ENCODE peak calls at places on chromosome 13, in six cellular contexts. One of them, this sample, is unnamed.

GRCh38 chr13:44274838-44275237 is 98.8 kb upstream of the SERP2 start:
- DNase-seq in T-helper 22 cell: no peak
- DNase-seq in endothelial cell: no peak
- DNase-seq in iris pigment epithelial cell: peak; percentile 45
- DNase-seq in stimulated activated CD4-positive, alpha-beta T cell treated with anti-CD3 and anti-CD28 coated beads, Interleukin-12 subunit alpha, Interleukin-12 subunit beta, amount 100 ng/mL, for 4 hours: no peak
- DNase-seq in nephron progenitor cell: no peak
- DNase-seq in this sample: no peak

GRCh38 chr13:54637377-54637776 is 1608.8 kb downstream of the OLFM4 start:
- DNase-seq in T-helper 22 cell: no peak
- DNase-seq in endothelial cell: no peak
- DNase-seq in iris pigment epithelial cell: peak; percentile 19
- DNase-seq in stimulated activated CD4-positive, alpha-beta T cell treated with anti-CD3 and anti-CD28 coated beads, Interleukin-12 subunit alpha, Interleukin-12 subunit beta, amount 100 ng/mL, for 4 hours: no peak
- DNase-seq in nephron progenitor cell: no peak
- DNase-seq in this sample: peak; percentile 21

GRCh38 chr13:67175836-67176235 is 54.3 kb downstream of the PCDH9 start:
- DNase-seq in T-helper 22 cell: no peak
- DNase-seq in endothelial cell: no peak
- DNase-seq in iris pigment epithelial cell: no peak
- DNase-seq in stimulated activated CD4-positive, alpha-beta T cell treated with anti-CD3 and anti-CD28 coated beads, Interleukin-12 subunit alpha, Interleukin-12 subunit beta, amount 100 ng/mL, for 4 hours: no peak
- DNase-seq in nephron progenitor cell: no peak
- DNase-seq in this sample: no peak

GRCh38 chr13:42720116-42720857 is 61.1 kb upstream of the FAM216B start:
- DNase-seq in T-helper 22 cell: no peak
- DNase-seq in endothelial cell: no peak
- DNase-seq in iris pigment epithelial cell: peak; percentile 99
- DNase-seq in stimulated activated CD4-positive, alpha-beta T cell treated with anti-CD3 and anti-CD28 coated beads, Interleukin-12 subunit alpha, Interleukin-12 subunit beta, amount 100 ng/mL, for 4 hours: no peak
- DNase-seq in nephron progenitor cell: no peak
- DNase-seq in this sample: no peak

GRCh38 chr13:48945626-48946025 is 30.1 kb upstream of the FNDC3A start:
- DNase-seq in T-helper 22 cell: no peak
- DNase-seq in endothelial cell: no peak
- DNase-seq in iris pigment epithelial cell: no peak
- DNase-seq in stimulated activated CD4-positive, alpha-beta T cell treated with anti-CD3 and anti-CD28 coated beads, Interleukin-12 subunit alpha, Interleukin-12 subunit beta, amount 100 ng/mL, for 4 hours: no peak
- DNase-seq in nephron progenitor cell: no peak
- DNase-seq in this sample: no peak

GRCh38 chr13:30126903-30127428 is 180.4 kb downstream of the KATNAL1 start:
- DNase-seq in T-helper 22 cell: no peak
- DNase-seq in endothelial cell: no peak
- DNase-seq in iris pigment epithelial cell: no peak
- DNase-seq in stimulated activated CD4-positive, alpha-beta T cell treated with anti-CD3 and anti-CD28 coated beads, Interleukin-12 subunit alpha, Interleukin-12 subunit beta, amount 100 ng/mL, for 4 hours: no peak
- DNase-seq in nephron progenitor cell: no peak
- DNase-seq in this sample: no peak

GRCh38 chr13:113897161-113897560 is 33.3 kb upstream of the GAS6 start:
- DNase-seq in T-helper 22 cell: no peak
- DNase-seq in endothelial cell: no peak
- DNase-seq in iris pigment epithelial cell: peak; percentile 93
- DNase-seq in stimulated activated CD4-positive, alpha-beta T cell treated with anti-CD3 and anti-CD28 coated beads, Interleukin-12 subunit alpha, Interleukin-12 subunit beta, amount 100 ng/mL, for 4 hours: no peak
- DNase-seq in nephron progenitor cell: no peak
- DNase-seq in this sample: no peak

GRCh38 chr13:78383899-78384298 is 219.5 kb downstream of the POU4F1 start:
- DNase-seq in T-helper 22 cell: no peak
- DNase-seq in endothelial cell: no peak
- DNase-seq in iris pigment epithelial cell: no peak
- DNase-seq in stimulated activated CD4-positive, alpha-beta T cell treated with anti-CD3 and anti-CD28 coated beads, Interleukin-12 subunit alpha, Interleukin-12 subunit beta, amount 100 ng/mL, for 4 hours: no peak
- DNase-seq in nephron progenitor cell: no peak
- DNase-seq in this sample: no peak

GRCh38 chr13:26946675-26947342 is 186.2 kb upstream of the GPR12 start:
- DNase-seq in T-helper 22 cell: no peak
- DNase-seq in endothelial cell: no peak
- DNase-seq in iris pigment epithelial cell: peak; percentile 54
- DNase-seq in stimulated activated CD4-positive, alpha-beta T cell treated with anti-CD3 and anti-CD28 coated beads, Interleukin-12 subunit alpha, Interleukin-12 subunit beta, amount 100 ng/mL, for 4 hours: no peak
- DNase-seq in nephron progenitor cell: no peak
- DNase-seq in this sample: peak; percentile 54

GRCh38 chr13:32278456-32278855 is 36.7 kb downstream of the ZAR1L start:
- DNase-seq in T-helper 22 cell: no peak
- DNase-seq in endothelial cell: no peak
- DNase-seq in iris pigment epithelial cell: peak; percentile 84
- DNase-seq in stimulated activated CD4-positive, alpha-beta T cell treated with anti-CD3 and anti-CD28 coated beads, Interleukin-12 subunit alpha, Interleukin-12 subunit beta, amount 100 ng/mL, for 4 hours: no peak
- DNase-seq in nephron progenitor cell: no peak
- DNase-seq in this sample: no peak

GRCh38 chr13:98105929-98106336 is 37.0 kb upstream of the FARP1 start:
- DNase-seq in T-helper 22 cell: no peak
- DNase-seq in endothelial cell: no peak
- DNase-seq in iris pigment epithelial cell: peak; percentile 60
- DNase-seq in stimulated activated CD4-positive, alpha-beta T cell treated with anti-CD3 and anti-CD28 coated beads, Interleukin-12 subunit alpha, Interleukin-12 subunit beta, amount 100 ng/mL, for 4 hours: no peak
- DNase-seq in nephron progenitor cell: no peak
- DNase-seq in this sample: no peak

GRCh38 chr13:40762849-40763248 is 8.1 kb downstream of the MRPS31 start:
- DNase-seq in T-helper 22 cell: no peak
- DNase-seq in endothelial cell: no peak
- DNase-seq in iris pigment epithelial cell: no peak
- DNase-seq in stimulated activated CD4-positive, alpha-beta T cell treated with anti-CD3 and anti-CD28 coated beads, Interleukin-12 subunit alpha, Interleukin-12 subunit beta, amount 100 ng/mL, for 4 hours: no peak
- DNase-seq in nephron progenitor cell: no peak
- DNase-seq in this sample: no peak

GRCh38 chr13:42137856-42138537 is 89.5 kb downstream of the DGKH start:
- DNase-seq in T-helper 22 cell: no peak
- DNase-seq in endothelial cell: no peak
- DNase-seq in iris pigment epithelial cell: peak; percentile 72
- DNase-seq in stimulated activated CD4-positive, alpha-beta T cell treated with anti-CD3 and anti-CD28 coated beads, Interleukin-12 subunit alpha, Interleukin-12 subunit beta, amount 100 ng/mL, for 4 hours: no peak
- DNase-seq in nephron progenitor cell: no peak
- DNase-seq in this sample: no peak

GRCh38 chr13:108263961-108264360 is 5.6 kb upstream of the TNFSF13B start:
- DNase-seq in T-helper 22 cell: no peak
- DNase-seq in endothelial cell: no peak
- DNase-seq in iris pigment epithelial cell: no peak
- DNase-seq in stimulated activated CD4-positive, alpha-beta T cell treated with anti-CD3 and anti-CD28 coated beads, Interleukin-12 subunit alpha, Interleukin-12 subunit beta, amount 100 ng/mL, for 4 hours: no peak
- DNase-seq in nephron progenitor cell: no peak
- DNase-seq in this sample: no peak

GRCh38 chr13:56351041-56351440 is 789.7 kb upstream of the PRR20A start:
- DNase-seq in T-helper 22 cell: no peak
- DNase-seq in endothelial cell: no peak
- DNase-seq in iris pigment epithelial cell: no peak
- DNase-seq in stimulated activated CD4-positive, alpha-beta T cell treated with anti-CD3 and anti-CD28 coated beads, Interleukin-12 subunit alpha, Interleukin-12 subunit beta, amount 100 ng/mL, for 4 hours: no peak
- DNase-seq in nephron progenitor cell: no peak
- DNase-seq in this sample: no peak

GRCh38 chr13:90867336-90867683 is 480.2 kb upstream of the MIR17HG start:
- DNase-seq in T-helper 22 cell: no peak
- DNase-seq in endothelial cell: peak; percentile 78
- DNase-seq in iris pigment epithelial cell: peak; percentile 81
- DNase-seq in stimulated activated CD4-positive, alpha-beta T cell treated with anti-CD3 and anti-CD28 coated beads, Interleukin-12 subunit alpha, Interleukin-12 subunit beta, amount 100 ng/mL, for 4 hours: no peak
- DNase-seq in nephron progenitor cell: peak; percentile 73
- DNase-seq in this sample: no peak

GRCh38 chr13:33678906-33679657 is 138.9 kb upstream of the RFC3 start:
- DNase-seq in T-helper 22 cell: peak; percentile 40
- DNase-seq in endothelial cell: no peak
- DNase-seq in iris pigment epithelial cell: peak; percentile 70
- DNase-seq in stimulated activated CD4-positive, alpha-beta T cell treated with anti-CD3 and anti-CD28 coated beads, Interleukin-12 subunit alpha, Interleukin-12 subunit beta, amount 100 ng/mL, for 4 hours: peak; percentile 65
- DNase-seq in nephron progenitor cell: no peak
- DNase-seq in this sample: peak; percentile 75

GRCh38 chr13:75850915-75851314 is 214.8 kb downstream of the LMO7 start:
- DNase-seq in T-helper 22 cell: no peak
- DNase-seq in endothelial cell: no peak
- DNase-seq in iris pigment epithelial cell: no peak
- DNase-seq in stimulated activated CD4-positive, alpha-beta T cell treated with anti-CD3 and anti-CD28 coated beads, Interleukin-12 subunit alpha, Interleukin-12 subunit beta, amount 100 ng/mL, for 4 hours: no peak
- DNase-seq in nephron progenitor cell: no peak
- DNase-seq in this sample: no peak

GRCh38 chr13:77034883-77035282 is 7.9 kb upstream of the FBXL3 start:
- DNase-seq in T-helper 22 cell: no peak
- DNase-seq in endothelial cell: no peak
- DNase-seq in iris pigment epithelial cell: peak; percentile 76
- DNase-seq in stimulated activated CD4-positive, alpha-beta T cell treated with anti-CD3 and anti-CD28 coated beads, Interleukin-12 subunit alpha, Interleukin-12 subunit beta, amount 100 ng/mL, for 4 hours: no peak
- DNase-seq in nephron progenitor cell: no peak
- DNase-seq in this sample: no peak

GRCh38 chr13:105231579-105231978 is 1303.9 kb downstream of the EFNB2 start:
- DNase-seq in T-helper 22 cell: no peak
- DNase-seq in endothelial cell: no peak
- DNase-seq in iris pigment epithelial cell: no peak
- DNase-seq in stimulated activated CD4-positive, alpha-beta T cell treated with anti-CD3 and anti-CD28 coated beads, Interleukin-12 subunit alpha, Interleukin-12 subunit beta, amount 100 ng/mL, for 4 hours: no peak
- DNase-seq in nephron progenitor cell: no peak
- DNase-seq in this sample: no peak

GRCh38 chr13:44058586-44059238 is 179.0 kb downstream of the LACC1 start:
- DNase-seq in T-helper 22 cell: no peak
- DNase-seq in endothelial cell: no peak
- DNase-seq in iris pigment epithelial cell: no peak
- DNase-seq in stimulated activated CD4-positive, alpha-beta T cell treated with anti-CD3 and anti-CD28 coated beads, Interleukin-12 subunit alpha, Interleukin-12 subunit beta, amount 100 ng/mL, for 4 hours: no peak
- DNase-seq in nephron progenitor cell: no peak
- DNase-seq in this sample: no peak

GRCh38 chr13:90416519-90416918 is 931.0 kb upstream of the MIR17HG start:
- DNase-seq in T-helper 22 cell: no peak
- DNase-seq in endothelial cell: no peak
- DNase-seq in iris pigment epithelial cell: peak; percentile 90
- DNase-seq in stimulated activated CD4-positive, alpha-beta T cell treated with anti-CD3 and anti-CD28 coated beads, Interleukin-12 subunit alpha, Interleukin-12 subunit beta, amount 100 ng/mL, for 4 hours: no peak
- DNase-seq in nephron progenitor cell: no peak
- DNase-seq in this sample: no peak

GRCh38 chr13:69331245-69331644 is 776.4 kb upstream of the ATXN8OS start:
- DNase-seq in T-helper 22 cell: no peak
- DNase-seq in endothelial cell: no peak
- DNase-seq in iris pigment epithelial cell: no peak
- DNase-seq in stimulated activated CD4-positive, alpha-beta T cell treated with anti-CD3 and anti-CD28 coated beads, Interleukin-12 subunit alpha, Interleukin-12 subunit beta, amount 100 ng/mL, for 4 hours: no peak
- DNase-seq in nephron progenitor cell: no peak
- DNase-seq in this sample: no peak

GRCh38 chr13:49292742-49293498 is 45.2 kb downstream of the CDADC1 start:
- DNase-seq in T-helper 22 cell: no peak
- DNase-seq in endothelial cell: no peak
- DNase-seq in iris pigment epithelial cell: peak; percentile 81
- DNase-seq in stimulated activated CD4-positive, alpha-beta T cell treated with anti-CD3 and anti-CD28 coated beads, Interleukin-12 subunit alpha, Interleukin-12 subunit beta, amount 100 ng/mL, for 4 hours: no peak
- DNase-seq in nephron progenitor cell: no peak
- DNase-seq in this sample: no peak

GRCh38 chr13:35833571-35834305 is 297.4 kb downstream of the DCLK1 start:
- DNase-seq in T-helper 22 cell: no peak
- DNase-seq in endothelial cell: no peak
- DNase-seq in iris pigment epithelial cell: no peak
- DNase-seq in stimulated activated CD4-positive, alpha-beta T cell treated with anti-CD3 and anti-CD28 coated beads, Interleukin-12 subunit alpha, Interleukin-12 subunit beta, amount 100 ng/mL, for 4 hours: no peak
- DNase-seq in nephron progenitor cell: no peak
- DNase-seq in this sample: no peak

GRCh38 chr13:60335531-60335930 is 61.5 kb upstream of the TDRD3 start:
- DNase-seq in T-helper 22 cell: no peak
- DNase-seq in endothelial cell: no peak
- DNase-seq in iris pigment epithelial cell: peak; percentile 13
- DNase-seq in stimulated activated CD4-positive, alpha-beta T cell treated with anti-CD3 and anti-CD28 coated beads, Interleukin-12 subunit alpha, Interleukin-12 subunit beta, amount 100 ng/mL, for 4 hours: no peak
- DNase-seq in nephron progenitor cell: no peak
- DNase-seq in this sample: no peak

GRCh38 chr13:72565893-72566292 is 161.5 kb downstream of the MZT1 start:
- DNase-seq in T-helper 22 cell: no peak
- DNase-seq in endothelial cell: no peak
- DNase-seq in iris pigment epithelial cell: peak; percentile 39
- DNase-seq in stimulated activated CD4-positive, alpha-beta T cell treated with anti-CD3 and anti-CD28 coated beads, Interleukin-12 subunit alpha, Interleukin-12 subunit beta, amount 100 ng/mL, for 4 hours: no peak
- DNase-seq in nephron progenitor cell: peak; percentile 5
- DNase-seq in this sample: peak; percentile 16

GRCh38 chr13:37369618-37370017 is 228.9 kb downstream of the POSTN start:
- DNase-seq in T-helper 22 cell: no peak
- DNase-seq in endothelial cell: no peak
- DNase-seq in iris pigment epithelial cell: peak; percentile 72
- DNase-seq in stimulated activated CD4-positive, alpha-beta T cell treated with anti-CD3 and anti-CD28 coated beads, Interleukin-12 subunit alpha, Interleukin-12 subunit beta, amount 100 ng/mL, for 4 hours: no peak
- DNase-seq in nephron progenitor cell: no peak
- DNase-seq in this sample: no peak

This sample was measured in HuH-7.5.